ENCODE peak calls at places on chromosomes 11 and 22, in four cellular contexts. C is cardiac muscle cell, O is fibroblast of lung, S is MM.1S. Q is an unnamed sample.

GRCh38 chr11:48094643-48095339 is 114.4 kb downstream of the PTPRJ start:
- DNase-seq in C (no peak), O (no peak), S (no peak), Q (peak; percentile 12)

GRCh38 chr11:112453601-112454577 is 193.2 kb upstream of the PLET1 start:
- DNase-seq in S (peak; percentile 18), C (peak; percentile 52), O (peak; percentile 9), Q (no peak)

GRCh38 chr22:24599514-24599913 is 3.5 kb upstream of the GGT1 start:
- DNase-seq in C (no peak), O (no peak), S (no peak), Q (no peak)

GRCh38 chr11:129846508-129847335 is 31.1 kb downstream of the TMEM45B start:
- DNase-seq in C (peak; percentile 90), S (peak; percentile 89), O (peak; percentile 99), Q (peak; percentile 64)

GRCh38 chr22:50112151-50113118 is 22.6 kb downstream of the MOV10L1 start:
- DNase-seq in C (peak; percentile 92), O (peak; percentile 90), S (no peak), Q (no peak)

GRCh38 chr22:42909363-42910058 is 52.4 kb upstream of the ARFGAP3 start:
- DNase-seq in S (no peak), O (no peak), C (no peak), Q (no peak)

GRCh38 chr11:95134491-95134890 is 44.8 kb downstream of the ENDOD1 start:
- DNase-seq in S (no peak), C (peak; percentile 41), O (peak; percentile 85), Q (no peak)

GRCh38 chr11:1196516-1197391 is 26.1 kb upstream of the MUC5B start:
- DNase-seq in S (no peak), O (no peak), C (no peak), Q (peak; percentile 23)

DNA sequence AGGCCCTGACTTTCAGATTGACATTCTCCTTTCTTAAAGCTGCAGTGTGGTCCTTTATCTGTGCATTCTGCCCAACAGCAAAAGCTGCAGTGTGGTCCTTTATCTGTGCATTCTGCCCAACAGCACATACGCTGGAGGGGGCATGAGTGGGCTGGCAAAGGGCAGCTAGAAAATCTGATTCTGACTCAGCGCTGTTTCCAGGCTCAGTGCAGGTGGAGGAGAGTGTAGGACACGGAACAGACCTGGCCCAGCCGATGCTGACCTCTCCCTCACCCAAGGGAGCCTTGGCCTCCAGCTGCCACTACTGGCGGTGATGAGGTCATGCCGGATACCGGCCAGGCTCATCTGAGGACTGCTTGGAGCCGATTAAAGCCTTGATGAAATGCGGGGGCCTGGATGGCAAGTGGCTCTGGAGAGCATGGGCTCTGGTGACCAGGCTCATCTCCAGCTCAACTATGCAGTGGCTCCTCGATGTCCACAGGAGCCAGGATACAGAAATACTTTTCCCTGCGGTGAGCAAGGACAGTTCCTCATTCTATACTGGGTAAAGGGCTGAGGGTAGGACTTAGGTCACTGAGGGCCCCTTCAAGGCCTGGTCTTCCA is 84.6 kb downstream of the CLPB start:
- DNase-seq in O (no peak), S (no peak), C (peak; percentile 20), Q (no peak)
- H3K4me1 ChIP-seq in O (no peaks in the 10 kb centered on the region), S (peaks cover 10% of the 10 kb centered on the region), C (peaks cover 9% of the 10 kb centered on the region), Q (no peaks in the 10 kb centered on the region)

GRCh38 chr11:76766521-76766920 is 16.6 kb upstream of the TSKU start:
- DNase-seq in C (no peak), S (no peak), O (no peak), Q (no peak)
- H3K27ac ChIP-seq in C (no peak overlapping the region), S (no peak overlapping the region), O (no peak overlapping the region), Q (no peak overlapping the region)

DNA sequence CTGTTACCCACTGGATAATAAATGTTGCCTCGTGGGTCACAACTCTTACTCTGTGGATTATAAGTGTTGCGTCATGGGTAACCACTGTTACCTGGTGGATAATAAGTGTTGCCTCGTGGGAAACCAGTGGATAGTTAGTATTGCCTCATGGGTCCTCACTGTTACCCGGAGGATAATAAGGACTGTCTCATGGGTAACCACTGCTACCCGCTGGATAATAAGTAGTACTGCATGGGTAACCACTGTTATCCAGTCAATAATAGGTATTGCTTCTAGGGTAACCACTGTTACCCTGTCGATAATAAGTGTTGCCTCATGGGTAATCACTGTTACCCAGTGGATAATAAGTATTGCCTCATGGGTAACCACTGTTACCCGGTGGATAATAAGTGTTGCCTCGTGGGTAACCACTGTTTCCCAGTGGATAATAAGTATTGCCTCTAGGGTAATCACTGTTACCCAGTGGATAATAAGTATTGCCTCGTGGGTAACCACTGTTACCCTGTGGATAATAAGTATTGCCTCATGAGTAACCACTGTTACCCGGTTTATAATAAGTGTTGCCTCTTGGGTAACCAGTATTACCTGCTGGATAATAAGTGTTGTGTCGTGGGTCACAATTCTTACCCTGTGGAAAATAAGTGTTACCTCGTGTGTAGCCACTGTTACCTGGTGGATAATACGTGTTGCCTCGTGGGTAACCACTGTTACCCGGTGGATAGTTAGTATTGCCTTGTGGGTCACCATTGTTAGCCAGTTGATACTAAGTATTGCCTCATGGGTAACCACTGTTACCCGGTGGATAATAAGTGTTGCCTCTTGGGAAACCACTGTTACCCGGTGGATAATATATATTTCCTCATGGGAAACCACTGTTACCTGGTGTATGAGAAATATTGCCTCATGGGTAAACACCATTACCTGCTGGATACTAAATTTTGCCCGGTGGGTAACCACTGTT is 15.7 kb upstream of the NXPE4 start:
- DNase-seq in O (no peak), C (peak; percentile 19), S (no peak), Q (no peak)
- H3K9me3 ChIP-seq in O (no peaks in the 10 kb centered on the region), C (peaks cover under 1% of the 10 kb centered on the region), S (no peaks in the 10 kb centered on the region), Q (no peaks in the 10 kb centered on the region)

GRCh38 chr22:26285632-26286031 is 116.4 kb downstream of the SEZ6L start:
- DNase-seq in S (no peak), C (no peak), O (no peak), Q (no peak)
- H3K4me1 ChIP-seq in S (no peaks in the 10 kb centered on the region), C (no peaks in the 10 kb centered on the region), O (no peaks in the 10 kb centered on the region), Q (no peaks in the 10 kb centered on the region)

GRCh38 chr22:19066531-19067271 is 55.5 kb downstream of the DGCR2 start:
- DNase-seq in S (no peak), C (peak; percentile 58), O (peak; percentile 76), Q (no peak)
- H3K27ac ChIP-seq in S (no peak overlapping the region), C (no peak overlapping the region), O (peak overlapping the region; percentile 18), Q (no peak overlapping the region)

GRCh38 chr22:47435204-47435487 is 672.7 kb downstream of the TBC1D22A start:
- DNase-seq in S (no peak), C (no peak), O (no peak), Q (no peak)

GRCh38 chr22:47435826-47436225 is 673.4 kb downstream of the TBC1D22A start:
- DNase-seq in O (no peak), S (no peak), C (no peak), Q (no peak)

GRCh38 chr22:47434336-47435203 is 672.1 kb downstream of the TBC1D22A start:
- DNase-seq in O (no peak), C (no peak), S (no peak), Q (no peak)

GRCh38 chr22:47437636-47438035 is 675.2 kb downstream of the TBC1D22A start:
- DNase-seq in C (no peak), O (no peak), S (no peak), Q (no peak)

DNA sequence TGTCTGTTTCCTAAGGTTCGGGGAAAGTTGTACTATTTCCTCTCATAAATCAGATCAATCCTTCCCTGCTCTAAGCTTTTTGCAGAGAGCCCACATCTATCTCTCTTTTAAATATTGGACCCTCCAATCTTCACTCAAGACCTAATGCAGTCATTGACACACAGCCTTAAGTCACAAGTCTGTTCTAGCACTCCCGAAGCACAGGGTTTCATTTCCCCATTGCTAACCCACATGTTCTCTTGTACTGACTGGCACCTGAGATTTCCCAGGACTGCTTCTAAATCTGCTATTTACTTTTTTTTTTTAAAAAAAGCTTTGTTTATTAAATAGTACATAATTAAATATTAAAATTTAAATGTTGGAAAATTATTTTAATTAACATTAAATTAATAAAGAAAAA is 674.7 kb downstream of the TBC1D22A start:
- DNase-seq in S (no peak), O (no peak), C (no peak), Q (no peak)
- H3K9me3 ChIP-seq in S (no peaks in the 10 kb centered on the region), O (no peaks in the 10 kb centered on the region), C (no peaks in the 10 kb centered on the region), Q (peaks cover 2% of the 10 kb centered on the region)

DNA sequence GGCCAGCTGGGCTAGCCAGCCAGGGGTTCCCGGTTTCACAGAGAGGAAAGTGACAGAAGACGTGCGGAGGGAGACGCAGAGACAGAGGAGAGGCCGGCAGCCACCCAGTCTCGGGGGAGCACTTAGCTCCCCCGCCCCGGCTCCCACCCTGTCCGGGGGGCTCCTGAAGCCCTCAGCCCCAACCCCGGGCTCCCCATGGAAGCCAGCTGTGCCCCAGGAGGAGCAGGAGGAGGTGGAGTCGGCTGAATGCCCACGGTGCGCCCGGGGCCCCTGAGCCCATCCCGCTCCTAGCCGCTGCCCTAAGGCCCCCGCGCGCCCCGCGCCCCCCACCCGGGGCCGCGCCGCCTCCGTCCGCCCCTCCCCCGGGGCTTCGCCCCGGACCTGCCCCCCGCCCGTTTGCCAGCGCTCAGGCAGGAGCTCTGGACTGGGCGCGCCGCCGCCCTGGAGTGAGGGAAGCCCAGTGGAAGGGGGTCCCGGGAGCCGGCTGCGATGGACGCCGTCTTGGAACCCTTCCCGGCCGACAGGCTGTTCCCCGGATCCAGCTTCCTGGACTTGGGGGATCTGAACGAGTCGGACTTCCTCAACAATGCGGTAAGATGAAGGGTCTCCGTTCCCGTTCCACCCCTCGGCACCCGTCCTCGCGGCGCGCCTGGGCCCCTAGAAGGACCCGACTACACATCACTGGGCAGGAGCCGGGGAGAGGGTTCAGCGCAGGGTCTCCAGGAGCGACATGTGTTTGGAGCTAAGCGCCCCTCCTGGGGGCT is at the start of gene CREB3L1:
- DNase-seq in S (no peak), C (peak; percentile 37), O (peak; percentile 17), Q (no peak)
- H3K4me1 ChIP-seq in S (no peaks in the 10 kb centered on the region), C (peaks cover 25% of the 10 kb centered on the region), O (peaks cover 30% of the 10 kb centered on the region), Q (peaks cover 57% of the 10 kb centered on the region)

GRCh38 chr11:64321026-64321425 is 3.1 kb downstream of the PRDX5 start:
- DNase-seq in O (no peak), C (no peak), S (no peak), Q (no peak)

GRCh38 chr11:64321533-64321932 is 3.6 kb downstream of the PRDX5 start:
- DNase-seq in O (peak; percentile 76), C (no peak), S (no peak), Q (peak; percentile 66)

GRCh38 chr11:64323373-64323772 is 5.5 kb downstream of the PRDX5 start:
- DNase-seq in O (no peak), S (no peak), C (no peak), Q (no peak)

GRCh38 chr11:64324692-64325469 is 7.0 kb downstream of the PRDX5 start:
- DNase-seq in O (no peak), S (no peak), C (no peak), Q (no peak)

GRCh38 chr11:64322925-64323260 is 5.0 kb downstream of the PRDX5 start:
- DNase-seq in O (no peak), C (no peak), S (no peak), Q (no peak)
- H3K27ac ChIP-seq in O (no peak overlapping the region), C (no peak overlapping the region), S (no peak overlapping the region), Q (no peak overlapping the region)

Q was measured in SJSA1.